ENCODE peak calls at places on chromosome 2, in seven cellular contexts. U is neural progenitor cell; D is activated CD8-positive, alpha-beta memory T cell treated with anti-CD3 and anti-CD28 coated beads for 24 hours; V is right cardiac atrium; Q is upper lobe of left lung; K is endothelial cell; J is neuronal stem cell. L is an unnamed sample.

GRCh38 chr2:76997296-76997695 is 524.9 kb downstream of the LRRTM4 start:
- DNase-seq in V (no peak), K (no peak), U (no peak), Q (no peak), D (no peak), J (no peak), L (no peak)

GRCh38 chr2:218566296-218566695 is 1.9 kb downstream of the USP37 start:
- DNase-seq in Q (no peak), V (no peak), D (no peak), U (no peak), K (no peak), J (no peak), L (no peak)

GRCh38 chr2:210540471-210541257 is 15.7 kb upstream of the CPS1 start:
- DNase-seq in U (no peak), J (no peak), K (no peak), D (no peak), V (no peak), Q (no peak), L (no peak)

GRCh38 chr2:37365669-37366068 is 21.2 kb downstream of the QPCT start:
- DNase-seq in D (no peak), U (no peak), V (no peak), K (no peak), J (no peak), Q (no peak), L (no peak)

GRCh38 chr2:132998221-132998620 is 328.2 kb upstream of the LYPD1 start:
- DNase-seq in U (no peak), J (no peak), D (no peak), V (no peak), K (no peak), Q (no peak), L (no peak)

GRCh38 chr2:143128681-143129580 is at the start of gene ARHGAP15:
- DNase-seq in Q (peak), D (peak), J (no peak), V (no peak), K (no peak), U (no peak), L (peak)

GRCh38 chr2:20491739-20492531 is 45.1 kb downstream of the RHOB start:
- DNase-seq in K (no peak), V (peak), U (no peak), D (no peak), J (no peak), Q (no peak), L (no peak)

GRCh38 chr2:233059797-233060499 is at the start of gene INPP5D:
- DNase-seq in D (peak), U (no peak), J (no peak), Q (peak), V (peak), K (no peak), L (peak)

GRCh38 chr2:118473241-118473640 is 374.2 kb downstream of the EN1 start:
- DNase-seq in J (no peak), K (no peak), U (no peak), D (no peak), V (no peak), Q (no peak), L (no peak)

GRCh38 chr2:63975437-63976124 is 43.6 kb downstream of the VPS54 start:
- DNase-seq in D (no peak), U (no peak), K (no peak), Q (no peak), V (no peak), J (no peak), L (no peak)

GRCh38 chr2:235922851-235923250 is 245.3 kb downstream of the GBX2 start:
- DNase-seq in K (no peak), V (no peak), D (no peak), U (no peak), Q (no peak), J (no peak), L (no peak)

GRCh38 chr2:58614259-58614658 is 373.1 kb upstream of the FANCL start:
- DNase-seq in K (no peak), Q (no peak), J (no peak), D (no peak), U (no peak), V (no peak), L (no peak)